ENCODE peak calls at places on chromosomes 3 and 15, in seven cellular contexts. D is fibroblast of lung; M is WERI-Rb-1; F is A549; S is ovary; C is HAP-1; N is activated CD4-positive, alpha-beta T cell treated with anti-CD3 and anti-CD28 coated beads, Interleukin-2, amount 10 ng/mL, durations not matched to agents 7 days and 5 days. Z is an unnamed sample.

GRCh38 chr3:54120657-54121403 is 1.5 kb upstream of the CACNA2D3 start:
- DNase-seq in D (no peak), M (peak), F (no peak), S (peak), C (no peak), N (no peak), Z (no peak)

GRCh38 chr3:65978116-65978515 is 60.6 kb downstream of the MAGI1 start:
- DNase-seq in D (no peak), M (no peak), F (no peak), S (no peak), C (no peak), N (no peak), Z (no peak)

GRCh38 chr15:79981861-79982455 is 11.0 kb upstream of the BCL2A1 start:
- DNase-seq in D (no peak), M (no peak), F (no peak), S (no peak), C (no peak), N (no peak), Z (no peak)

GRCh38 chr15:86444527-86444926 is 364.9 kb downstream of the AGBL1 start:
- DNase-seq in D (no peak), M (no peak), F (no peak), S (no peak), C (no peak), N (no peak), Z (no peak)

GRCh38 chr3:60536420-60536819 is 714.8 kb downstream of the FHIT start:
- DNase-seq in D (no peak), M (no peak), F (no peak), S (no peak), C (no peak), N (no peak), Z (no peak)

GRCh38 chr3:128426128-128426921 is 40.4 kb downstream of the DNAJB8 start:
- DNase-seq in D (no peak), M (peak), F (peak), S (peak), C (peak), N (peak), Z (peak)

GRCh38 chr3:50295553-50296166 is 3.4 kb upstream of the IFRD2 start:
- DNase-seq in D (no peak), M (no peak), F (no peak), S (no peak), C (no peak), N (no peak), Z (no peak)

GRCh38 chr3:184491867-184492615 is 69.5 kb upstream of the EPHB3 start:
- DNase-seq in D (no peak), M (no peak), F (no peak), S (no peak), C (no peak), N (no peak), Z (peak)

GRCh38 chr3:119434703-119435102 is 28.7 kb downstream of the TMEM39A start:
- DNase-seq in D (no peak), M (no peak), F (no peak), S (no peak), C (no peak), N (no peak), Z (no peak)

GRCh38 chr3:26964313-26964712 is 341.7 kb downstream of the LRRC3B start:
- DNase-seq in D (no peak), M (no peak), F (no peak), S (no peak), C (no peak), N (no peak), Z (no peak)

Z was measured in CD4-positive, alpha-beta memory T cell.